ENCODE peak calls at places on chromosomes 11 and 22, in seven cellular contexts. K, H, G, A, W, B and V are unnamed samples.
A peak's percentile ranks its signal among the peaks of the same experiment; 100 is the strongest.

GRCh38 chr22:41919357-41920224 is 4.7 kb upstream of the SHISA8 start:
- DNase-seq in K (peak; percentile 95), B (peak; percentile 41), W (no peak), H (no peak), G (peak; percentile 35), A (peak; percentile 66), V (no peak)

GRCh38 chr11:110447897-110448522 is 18.3 kb downstream of the FDX1 start:
- DNase-seq in H (no peak), G (peak; percentile 23), W (no peak), B (no peak), K (no peak), A (no peak), V (no peak)

GRCh38 chr22:30733081-30733680 is 38.5 kb downstream of the OSBP2 start:
- DNase-seq in G (no peak), K (no peak), A (peak; percentile 39), H (no peak), B (no peak), W (no peak), V (no peak)

GRCh38 chr11:46410021-46410420 is 18.4 kb upstream of the CHRM4 start:
- DNase-seq in W (peak; percentile 21), H (no peak), G (no peak), A (no peak), K (no peak), B (no peak), V (no peak)

GRCh38 chr11:490186-490929 is 16.7 kb downstream of the RNH1 start:
- DNase-seq in G (no peak), K (no peak), B (no peak), W (no peak), H (no peak), A (no peak), V (no peak)

GRCh38 chr22:39090426-39091064 is 6.5 kb upstream of the APOBEC3H start:
- DNase-seq in B (no peak), K (peak; percentile 94), H (peak; percentile 76), A (no peak), W (peak; percentile 97), G (no peak), V (peak; percentile 70)

GRCh38 chr11:113474362-113475159 is 637 bp downstream of the DRD2 start:
- DNase-seq in H (peak; percentile 30), A (peak; percentile 80), W (no peak), G (peak; percentile 75), K (no peak), B (peak; percentile 73), V (peak; percentile 5)

GRCh38 chr11:115129771-115130306 is 374.4 kb downstream of the CADM1 start:
- DNase-seq in H (no peak), K (no peak), B (no peak), A (no peak), G (no peak), W (no peak), V (no peak)

GRCh38 chr11:64767344-64768299 is 7.8 kb upstream of the PYGM start:
- DNase-seq in B (peak; percentile 57), K (peak; percentile 91), H (peak; percentile 62), W (no peak), A (peak; percentile 48), G (peak; percentile 49), V (no peak)

GRCh38 chr11:9438611-9439010 is 22.2 kb upstream of the ZNF143 start:
- DNase-seq in W (no peak), K (no peak), B (no peak), G (no peak), A (no peak), H (no peak), V (no peak)

GRCh38 chr11:92279056-92279455 is 54.4 kb downstream of the FAT3 start:
- DNase-seq in B (no peak), A (no peak), K (no peak), W (no peak), G (no peak), H (no peak), V (no peak)

GRCh38 chr11:67611704-67612587 is 5.2 kb downstream of the NDUFV1 start:
- DNase-seq in K (no peak), B (no peak), G (no peak), H (no peak), A (no peak), W (no peak), V (no peak)

GRCh38 chr11:122089111-122089510 is 26.9 kb downstream of the BLID start:
- DNase-seq in G (no peak), A (no peak), K (no peak), W (no peak), B (peak; percentile 17), H (no peak), V (no peak)